ENCODE peak calls at places on chromosomes 6 and 20, in five cellular contexts. One of them, this sample, is unnamed.

GRCh38 chr6:158958504-158959386 is 41.3 kb downstream of the RSPH3 start:
- DNase-seq in GM12865: peak; percentile 41
- DNase-seq in left ventricle myocardium inferior: no peak
- DNase-seq in heart left ventricle: no peak
- DNase-seq in sigmoid colon: no peak
- DNase-seq in this sample: no peak

GRCh38 chr6:144346719-144347446 is 61.7 kb downstream of the UTRN start:
- DNase-seq in GM12865: peak; percentile 54
- DNase-seq in heart left ventricle: no peak
- DNase-seq in sigmoid colon: no peak
- DNase-seq in left ventricle myocardium inferior: no peak
- DNase-seq in this sample: no peak

GRCh38 chr6:31690231-31691077 is 9.6 kb upstream of the LY6G5C start:
- DNase-seq in heart left ventricle: no peak
- DNase-seq in left ventricle myocardium inferior: no peak
- DNase-seq in GM12865: no peak
- DNase-seq in sigmoid colon: no peak
- DNase-seq in this sample: no peak

GRCh38 chr6:51927450-51927849 is 160.0 kb downstream of the PKHD1 start:
- DNase-seq in GM12865: no peak
- DNase-seq in left ventricle myocardium inferior: no peak
- DNase-seq in sigmoid colon: no peak
- DNase-seq in heart left ventricle: no peak
- DNase-seq in this sample: no peak

GRCh38 chr6:42320762-42321161 is 103.1 kb upstream of the MRPS10 start:
- DNase-seq in left ventricle myocardium inferior: no peak
- DNase-seq in sigmoid colon: no peak
- DNase-seq in GM12865: no peak
- DNase-seq in heart left ventricle: no peak
- DNase-seq in this sample: no peak

GRCh38 chr20:62511915-62512610 is 36.3 kb upstream of the GATA5 start:
- DNase-seq in sigmoid colon: no peak
- DNase-seq in heart left ventricle: no peak
- DNase-seq in left ventricle myocardium inferior: no peak
- DNase-seq in GM12865: no peak
- DNase-seq in this sample: no peak

GRCh38 chr20:58716476-58717277 is 24.1 kb downstream of the NPEPL1 start:
- DNase-seq in GM12865: no peak
- DNase-seq in left ventricle myocardium inferior: peak; percentile 11
- DNase-seq in sigmoid colon: peak; percentile 61
- DNase-seq in heart left ventricle: peak; percentile 14
- DNase-seq in this sample: no peak

GRCh38 chr6:117547688-117548621 is 54.4 kb downstream of the GOPC start:
- DNase-seq in heart left ventricle: peak; percentile 69
- DNase-seq in GM12865: peak; percentile 43
- DNase-seq in left ventricle myocardium inferior: peak; percentile 65
- DNase-seq in sigmoid colon: peak; percentile 74
- DNase-seq in this sample: peak; percentile 65

GRCh38 chr6:170512249-170512648 is 40.9 kb downstream of the PSMB1 start:
- DNase-seq in heart left ventricle: no peak
- DNase-seq in sigmoid colon: no peak
- DNase-seq in left ventricle myocardium inferior: no peak
- DNase-seq in GM12865: no peak
- DNase-seq in this sample: no peak

GRCh38 chr6:90295854-90296345 is 743 bp downstream of the BACH2 start:
- DNase-seq in sigmoid colon: peak; percentile 88
- DNase-seq in left ventricle myocardium inferior: peak; percentile 61
- DNase-seq in heart left ventricle: peak; percentile 79
- DNase-seq in GM12865: peak; percentile 55
- DNase-seq in this sample: peak; percentile 76

DNA sequence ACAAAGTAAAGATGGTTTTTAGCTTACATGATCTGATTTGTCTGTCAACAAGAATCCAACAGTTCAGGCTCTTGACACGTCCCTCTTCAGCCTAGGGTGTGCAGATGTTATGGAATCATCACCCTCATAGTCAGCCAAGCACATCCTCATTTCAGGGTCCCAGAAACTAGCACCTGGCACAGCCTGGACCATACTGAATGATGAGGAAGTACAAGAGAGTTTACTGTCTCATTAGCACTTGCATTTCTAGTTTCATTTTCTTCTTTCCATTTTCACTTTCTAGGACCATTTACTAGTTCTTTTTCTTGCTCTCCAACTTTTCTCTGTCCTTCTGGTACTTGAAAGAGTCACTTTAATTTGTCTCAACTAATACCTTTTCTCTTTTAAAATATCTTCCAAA is 6.5 kb downstream of the RIPOR2 start:
- DNase-seq in heart left ventricle: no peak
- DNase-seq in left ventricle myocardium inferior: no peak
- DNase-seq in GM12865: peak; percentile 76
- DNase-seq in sigmoid colon: no peak
- DNase-seq in this sample: no peak
- H3K4me3 ChIP-seq in heart left ventricle: no peak overlapping the region
- H3K4me3 ChIP-seq in left ventricle myocardium inferior: no peak overlapping the region
- H3K4me3 ChIP-seq in GM12865: peak overlapping the region; percentile 39
- H3K4me3 ChIP-seq in sigmoid colon: no peak overlapping the region
- H3K4me3 ChIP-seq in this sample: no peak overlapping the region

GRCh38 chr6:3752538-3753227 is 1.2 kb upstream of the PXDC1 start:
- DNase-seq in heart left ventricle: no peak
- DNase-seq in left ventricle myocardium inferior: no peak
- DNase-seq in sigmoid colon: peak; percentile 82
- DNase-seq in GM12865: no peak
- DNase-seq in this sample: no peak
- H3K4me3 ChIP-seq in heart left ventricle: peak overlapping the region; percentile 76
- H3K4me3 ChIP-seq in left ventricle myocardium inferior: peak overlapping the region; percentile 79
- H3K4me3 ChIP-seq in sigmoid colon: peak overlapping the region; percentile 62
- H3K4me3 ChIP-seq in GM12865: peak overlapping the region; percentile 37
- H3K4me3 ChIP-seq in this sample: peak overlapping the region; percentile 81

GRCh38 chr6:169386431-169387057 is 132.9 kb upstream of the THBS2 start:
- DNase-seq in heart left ventricle: no peak
- DNase-seq in left ventricle myocardium inferior: no peak
- DNase-seq in GM12865: no peak
- DNase-seq in sigmoid colon: no peak
- DNase-seq in this sample: no peak
- H3K4me3 ChIP-seq in heart left ventricle: no peak overlapping the region
- H3K4me3 ChIP-seq in left ventricle myocardium inferior: no peak overlapping the region
- H3K4me3 ChIP-seq in GM12865: no peak overlapping the region
- H3K4me3 ChIP-seq in sigmoid colon: no peak overlapping the region
- H3K4me3 ChIP-seq in this sample: peak overlapping the region; percentile 39

DNA sequence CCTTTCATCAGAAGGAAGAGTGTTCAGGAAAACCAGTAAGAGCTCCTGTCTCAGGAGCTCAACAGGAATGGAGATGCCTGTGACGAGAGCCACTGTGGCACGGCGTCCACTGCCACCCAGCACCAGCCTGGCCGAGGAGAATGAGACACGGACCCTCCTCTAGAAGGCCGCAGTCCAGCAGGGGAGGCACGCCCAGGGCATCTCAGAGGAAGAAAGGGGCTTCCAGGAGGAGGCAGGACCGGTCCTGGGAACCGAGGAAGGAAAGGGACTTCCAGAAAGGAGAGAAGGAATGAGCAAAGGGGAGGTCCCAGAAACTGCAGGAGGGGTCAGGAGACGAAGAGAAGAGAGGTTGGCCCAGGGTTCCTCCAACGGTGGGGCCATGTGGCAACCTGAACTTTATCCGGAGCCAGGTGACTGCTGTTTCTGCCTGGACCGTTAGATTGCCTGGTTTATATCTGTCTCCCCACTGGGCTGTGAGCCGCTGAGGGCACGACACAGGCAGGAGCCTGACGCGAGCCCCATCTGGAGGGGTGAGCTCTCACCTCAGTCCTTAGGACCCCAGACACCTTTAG is 26.8 kb downstream of the BFSP1 start:
- DNase-seq in GM12865: no peak
- DNase-seq in left ventricle myocardium inferior: no peak
- DNase-seq in heart left ventricle: no peak
- DNase-seq in sigmoid colon: peak; percentile 63
- DNase-seq in this sample: no peak
- H3K4me3 ChIP-seq in GM12865: peak overlapping the region; percentile 41
- H3K4me3 ChIP-seq in left ventricle myocardium inferior: peak overlapping the region; percentile 69
- H3K4me3 ChIP-seq in heart left ventricle: peak overlapping the region; percentile 51
- H3K4me3 ChIP-seq in sigmoid colon: no peak overlapping the region
- H3K4me3 ChIP-seq in this sample: peak overlapping the region; percentile 57

GRCh38 chr6:38141716-38142115 is 322.2 kb downstream of the ZFAND3 start:
- DNase-seq in sigmoid colon: no peak
- DNase-seq in GM12865: no peak
- DNase-seq in left ventricle myocardium inferior: no peak
- DNase-seq in heart left ventricle: no peak
- DNase-seq in this sample: peak; percentile 10

GRCh38 chr6:38141045-38141444 is 321.5 kb downstream of the ZFAND3 start:
- DNase-seq in GM12865: no peak
- DNase-seq in heart left ventricle: no peak
- DNase-seq in sigmoid colon: no peak
- DNase-seq in left ventricle myocardium inferior: no peak
- DNase-seq in this sample: no peak

GRCh38 chr6:38144365-38144764 is 324.8 kb downstream of the ZFAND3 start:
- DNase-seq in left ventricle myocardium inferior: no peak
- DNase-seq in GM12865: no peak
- DNase-seq in sigmoid colon: no peak
- DNase-seq in heart left ventricle: no peak
- DNase-seq in this sample: peak; percentile 26

GRCh38 chr6:38142178-38142902 is 322.8 kb downstream of the ZFAND3 start:
- DNase-seq in GM12865: peak; percentile 35
- DNase-seq in heart left ventricle: no peak
- DNase-seq in sigmoid colon: no peak
- DNase-seq in left ventricle myocardium inferior: no peak
- DNase-seq in this sample: peak; percentile 31

DNA sequence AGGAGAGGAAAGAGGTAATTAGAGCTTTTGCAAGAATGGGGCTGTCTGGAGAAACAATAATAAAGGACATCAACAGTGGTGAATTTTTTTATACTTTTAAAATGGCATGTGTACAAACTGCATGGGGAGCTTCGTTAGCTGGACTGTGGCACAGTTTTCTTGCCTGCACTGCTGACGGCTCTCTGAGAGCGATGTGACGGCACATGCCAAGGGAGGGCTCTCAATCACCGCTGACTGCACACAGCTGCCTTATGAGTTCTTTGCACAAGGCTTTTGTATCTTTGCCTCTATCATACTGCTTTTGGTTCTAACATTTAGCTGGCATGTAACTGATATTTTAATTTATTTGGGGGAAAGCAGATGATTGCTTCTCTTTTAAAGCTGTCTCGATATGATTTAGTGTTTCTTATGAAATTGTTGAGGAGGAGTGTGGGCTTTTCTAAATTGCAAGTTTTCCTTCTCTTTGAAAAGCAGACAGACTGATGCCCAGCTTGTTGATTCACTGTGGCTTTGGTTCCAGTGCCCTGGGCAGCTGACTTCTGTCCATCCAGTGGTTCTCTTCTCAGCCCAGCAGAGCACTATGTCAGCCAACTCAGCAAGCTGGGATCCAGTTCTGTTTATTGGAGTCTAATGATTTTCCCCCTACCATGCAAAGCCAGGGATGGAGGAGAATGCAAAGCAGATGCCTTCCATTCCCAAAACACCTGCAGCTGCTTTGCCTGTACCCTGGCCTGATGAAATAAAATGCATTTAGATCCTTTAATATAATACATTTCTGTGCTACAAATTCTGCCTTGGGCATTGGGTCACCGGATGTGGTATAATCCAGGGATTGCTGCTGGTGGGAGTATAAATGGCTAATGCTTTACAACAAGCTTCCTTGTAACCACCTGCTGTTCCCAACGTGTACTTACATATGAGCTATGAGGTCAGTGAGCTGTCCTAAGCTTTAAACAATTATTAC is 323.9 kb downstream of the ZFAND3 start:
- DNase-seq in left ventricle myocardium inferior: no peak
- DNase-seq in GM12865: no peak
- DNase-seq in heart left ventricle: no peak
- DNase-seq in sigmoid colon: no peak
- DNase-seq in this sample: peak; percentile 49
- H3K4me3 ChIP-seq in left ventricle myocardium inferior: no peak overlapping the region
- H3K4me3 ChIP-seq in GM12865: no peak overlapping the region
- H3K4me3 ChIP-seq in heart left ventricle: no peak overlapping the region
- H3K4me3 ChIP-seq in sigmoid colon: no peak overlapping the region
- H3K4me3 ChIP-seq in this sample: no peak overlapping the region

GRCh38 chr6:167747152-167747427 is 79.6 kb upstream of the AFDN start:
- DNase-seq in left ventricle myocardium inferior: no peak
- DNase-seq in GM12865: no peak
- DNase-seq in sigmoid colon: peak; percentile 62
- DNase-seq in heart left ventricle: no peak
- DNase-seq in this sample: no peak

GRCh38 chr6:167746377-167747151 is 80.1 kb upstream of the AFDN start:
- DNase-seq in heart left ventricle: no peak
- DNase-seq in GM12865: no peak
- DNase-seq in sigmoid colon: peak; percentile 60
- DNase-seq in left ventricle myocardium inferior: no peak
- DNase-seq in this sample: no peak

GRCh38 chr6:167742719-167743303 is 83.9 kb upstream of the AFDN start:
- DNase-seq in GM12865: no peak
- DNase-seq in heart left ventricle: no peak
- DNase-seq in left ventricle myocardium inferior: no peak
- DNase-seq in sigmoid colon: no peak
- DNase-seq in this sample: no peak

GRCh38 chr6:167745660-167746376 is 80.9 kb upstream of the AFDN start:
- DNase-seq in sigmoid colon: peak; percentile 87
- DNase-seq in heart left ventricle: no peak
- DNase-seq in GM12865: no peak
- DNase-seq in left ventricle myocardium inferior: peak; percentile 72
- DNase-seq in this sample: no peak

DNA sequence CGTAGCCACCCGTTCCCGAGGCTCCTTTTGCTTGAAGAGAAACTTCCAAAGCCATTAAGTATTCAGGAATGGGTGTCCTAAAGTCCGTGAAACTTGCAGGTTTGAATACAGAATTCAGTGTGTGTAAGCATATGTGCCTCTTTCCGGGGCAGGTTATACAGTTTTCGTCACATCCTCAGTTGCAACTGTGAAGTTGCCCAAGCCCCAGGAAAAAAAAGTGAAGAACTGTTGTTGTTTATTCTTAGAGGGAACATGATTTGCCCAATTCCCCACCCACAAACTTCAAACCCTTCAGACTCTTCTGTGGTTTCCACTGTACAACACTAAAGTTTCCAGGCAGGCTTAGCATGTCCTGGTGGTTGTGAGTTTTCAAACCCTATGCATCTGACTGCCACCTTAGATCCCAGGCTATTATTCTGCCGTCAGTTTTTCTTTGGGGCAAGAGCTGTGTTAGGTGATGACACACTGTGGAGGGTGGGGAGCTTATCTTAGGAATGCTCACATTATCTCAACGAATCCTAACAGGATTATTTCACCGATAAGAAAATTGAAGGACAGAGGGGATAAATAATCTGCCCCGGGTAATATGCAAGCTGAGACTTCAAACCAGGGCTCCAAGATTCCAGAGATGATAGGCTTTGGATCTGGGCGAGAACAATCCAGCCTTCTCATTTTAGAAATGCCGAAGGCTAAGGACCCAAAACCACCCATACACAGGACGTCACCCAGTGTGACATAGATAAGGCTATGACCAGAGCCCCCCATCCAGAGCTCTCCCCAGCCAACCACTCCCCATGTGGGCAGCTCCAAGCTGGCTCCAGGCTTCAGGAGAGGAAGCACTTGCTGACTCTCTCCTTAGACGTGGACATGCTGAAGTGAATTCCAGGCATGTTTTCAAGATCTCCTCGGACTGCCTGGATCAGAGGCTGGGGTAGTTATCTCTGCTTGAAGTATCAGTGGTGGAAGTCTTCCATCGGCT is 81.7 kb upstream of the AFDN start:
- DNase-seq in GM12865: no peak
- DNase-seq in left ventricle myocardium inferior: no peak
- DNase-seq in heart left ventricle: no peak
- DNase-seq in sigmoid colon: peak; percentile 34
- DNase-seq in this sample: no peak
- H3K4me3 ChIP-seq in GM12865: no peak overlapping the region
- H3K4me3 ChIP-seq in left ventricle myocardium inferior: no peak overlapping the region
- H3K4me3 ChIP-seq in heart left ventricle: no peak overlapping the region
- H3K4me3 ChIP-seq in sigmoid colon: no peak overlapping the region
- H3K4me3 ChIP-seq in this sample: no peak overlapping the region

GRCh38 chr6:20211037-20211940 is 980 bp downstream of the MBOAT1 start:
- DNase-seq in GM12865: peak; percentile 65
- DNase-seq in heart left ventricle: no peak
- DNase-seq in sigmoid colon: no peak
- DNase-seq in left ventricle myocardium inferior: no peak
- DNase-seq in this sample: no peak
- H3K4me3 ChIP-seq in GM12865: peak overlapping the region; percentile 96
- H3K4me3 ChIP-seq in heart left ventricle: peak overlapping the region; percentile 94
- H3K4me3 ChIP-seq in sigmoid colon: peak overlapping the region; percentile 76
- H3K4me3 ChIP-seq in left ventricle myocardium inferior: peak overlapping the region; percentile 95
- H3K4me3 ChIP-seq in this sample: peak overlapping the region; percentile 85